ENCODE peak calls at places on chromosomes 5 and 9, in ten cellular contexts. Y is GM12891, K is endothelial cell of umbilical vein, P is transverse colon, H is SK-N-SH, J is K562, L is sigmoid colon, S is GM12878, F is stomach, U is breast epithelium. Q is an unnamed sample.

GRCh38 chr9:38067611-38067891 is 1.5 kb downstream of the SHB start:
- DNase-seq in Y (no peak), S (no peak), U (no peak), P (peak), K (no peak), J (no peak), H (peak), L (peak), F (peak), Q (no peak)

GRCh38 chr5:149024477-149024876 is 38.4 kb downstream of the SH3TC2 start:
- DNase-seq in S (no peak), P (no peak), Y (no peak), K (peak), H (no peak), F (no peak), L (no peak), J (no peak), U (no peak), Q (no peak)

GRCh38 chr5:146447734-146448380 is 724 bp downstream of the TCERG1 start:
- DNase-seq in F (no peak), S (no peak), P (peak), U (no peak), Y (no peak), L (no peak), K (peak), H (no peak), J (no peak), Q (peak)

GRCh38 chr5:56814361-56814962 is 887 bp upstream of the MAP3K1 start:
- DNase-seq in J (no peak), H (peak), F (peak), U (peak), S (no peak), Y (no peak), K (peak), L (no peak), P (peak), Q (no peak)

GRCh38 chr5:153813871-153814270 is 224.8 kb downstream of the FAM114A2 start:
- DNase-seq in S (no peak), J (no peak), P (no peak), Y (no peak), H (no peak), F (no peak), K (no peak), L (no peak), U (no peak), Q (no peak)

GRCh38 chr9:93600504-93600903 is 24.1 kb downstream of the PHF2 start:
- DNase-seq in Y (no peak), H (no peak), S (no peak), F (no peak), U (no peak), J (no peak), K (no peak), P (peak), L (no peak), Q (no peak)

GRCh38 chr9:125993423-125993935 is 246.3 kb downstream of the PBX3 start:
- DNase-seq in Y (no peak), L (peak), K (no peak), J (no peak), U (no peak), S (no peak), P (no peak), F (no peak), H (peak), Q (no peak)

GRCh38 chr5:160165137-160166068 is 46.2 kb upstream of the PWWP2A start:
- DNase-seq in F (peak), H (peak), J (peak), U (peak), K (peak), P (peak), Y (no peak), L (peak), S (no peak), Q (no peak)

GRCh38 chr5:157821822-157822622 is 36.9 kb downstream of the CLINT1 start:
- DNase-seq in L (no peak), H (no peak), Y (no peak), S (no peak), F (no peak), K (no peak), J (no peak), P (no peak), U (no peak), Q (no peak)

GRCh38 chr5:107794731-107795130 is 124.0 kb upstream of the EFNA5 start:
- DNase-seq in J (no peak), H (no peak), P (no peak), U (no peak), L (no peak), Y (no peak), K (no peak), S (no peak), F (no peak), Q (no peak)

GRCh38 chr9:112997236-112997941 is 14.6 kb downstream of the ZNF883 start:
- DNase-seq in P (no peak), U (no peak), Y (no peak), K (no peak), J (no peak), S (no peak), F (no peak), L (no peak), H (no peak), Q (no peak)

GRCh38 chr9:133334161-133334560 is 1.8 kb downstream of the SURF6 start:
- DNase-seq in S (no peak), J (no peak), H (no peak), Y (no peak), K (no peak), F (peak), L (peak), U (no peak), P (peak), Q (peak)

GRCh38 chr5:1668141-1668721 is 131.4 kb downstream of the MRPL36 start:
- DNase-seq in P (no peak), H (peak), F (no peak), U (peak), Y (no peak), K (no peak), S (no peak), J (peak), L (no peak), Q (no peak)

GRCh38 chr5:165805756-165806155 is 2300.3 kb downstream of the MAT2B start:
- DNase-seq in K (no peak), Y (no peak), F (no peak), S (no peak), J (no peak), L (no peak), P (no peak), H (no peak), U (no peak), Q (no peak)

GRCh38 chr9:74497750-74498615 is 848 bp downstream of the RORB start:
- DNase-seq in J (no peak), Y (peak), K (peak), P (no peak), F (no peak), H (peak), U (no peak), L (no peak), S (no peak), Q (no peak)

GRCh38 chr9:79768199-79768598 is 196.4 kb downstream of the TLE4 start:
- DNase-seq in F (no peak), H (peak), P (no peak), J (no peak), U (no peak), S (no peak), L (no peak), K (no peak), Y (no peak), Q (no peak)

GRCh38 chr9:88802533-88802932 is 188.7 kb upstream of the S1PR3 start:
- DNase-seq in S (no peak), K (no peak), J (no peak), P (no peak), L (no peak), F (no peak), U (no peak), Y (no peak), H (no peak), Q (no peak)

GRCh38 chr5:151775025-151775606 is 3.4 kb downstream of the G3BP1 start:
- DNase-seq in U (no peak), S (no peak), P (no peak), F (no peak), Y (no peak), L (no peak), K (no peak), H (no peak), J (no peak), Q (no peak)

GRCh38 chr9:108412755-108413154 is 443.0 kb downstream of the ACTL7B start:
- DNase-seq in L (no peak), J (no peak), F (no peak), H (no peak), K (no peak), P (no peak), S (no peak), U (no peak), Y (no peak), Q (no peak)

GRCh38 chr5:93099902-93100347 is 481.1 kb downstream of the NR2F1-AS1 start:
- DNase-seq in H (no peak), P (no peak), K (no peak), Y (no peak), J (no peak), U (no peak), F (no peak), L (no peak), S (no peak), Q (no peak)

GRCh38 chr5:180208038-180208434 is 975 bp downstream of the RASGEF1C start:
- DNase-seq in U (no peak), J (no peak), K (no peak), L (no peak), S (no peak), P (no peak), H (no peak), F (no peak), Y (no peak), Q (no peak)

GRCh38 chr9:107087256-107087655 is 195.8 kb upstream of the RAD23B start:
- DNase-seq in P (no peak), J (no peak), H (no peak), K (no peak), S (no peak), F (no peak), Y (no peak), U (no peak), L (no peak), Q (no peak)

GRCh38 chr5:33509036-33509435 is 68.3 kb downstream of the TARS1 start:
- DNase-seq in U (no peak), F (no peak), L (no peak), K (no peak), H (no peak), Y (no peak), S (no peak), J (no peak), P (no peak), Q (no peak)

GRCh38 chr5:147791181-147791580 is 8.7 kb upstream of the JAKMIP2 start:
- DNase-seq in H (no peak), F (no peak), P (no peak), K (no peak), S (no peak), Y (no peak), U (no peak), J (no peak), L (no peak), Q (no peak)

GRCh38 chr5:147784596-147784995 is 2.1 kb upstream of the JAKMIP2 start:
- DNase-seq in L (no peak), H (no peak), F (no peak), S (no peak), Y (no peak), K (no peak), P (no peak), U (no peak), J (no peak), Q (no peak)

GRCh38 chr5:147786115-147786514 is 3.6 kb upstream of the JAKMIP2 start:
- DNase-seq in L (no peak), U (no peak), J (no peak), S (no peak), K (no peak), P (no peak), H (no peak), Y (no peak), F (no peak), Q (no peak)

GRCh38 chr5:147788023-147788422 is 5.5 kb upstream of the JAKMIP2 start:
- DNase-seq in S (no peak), U (no peak), P (no peak), H (no peak), F (no peak), Y (no peak), J (no peak), L (no peak), K (no peak), Q (no peak)

DNA sequence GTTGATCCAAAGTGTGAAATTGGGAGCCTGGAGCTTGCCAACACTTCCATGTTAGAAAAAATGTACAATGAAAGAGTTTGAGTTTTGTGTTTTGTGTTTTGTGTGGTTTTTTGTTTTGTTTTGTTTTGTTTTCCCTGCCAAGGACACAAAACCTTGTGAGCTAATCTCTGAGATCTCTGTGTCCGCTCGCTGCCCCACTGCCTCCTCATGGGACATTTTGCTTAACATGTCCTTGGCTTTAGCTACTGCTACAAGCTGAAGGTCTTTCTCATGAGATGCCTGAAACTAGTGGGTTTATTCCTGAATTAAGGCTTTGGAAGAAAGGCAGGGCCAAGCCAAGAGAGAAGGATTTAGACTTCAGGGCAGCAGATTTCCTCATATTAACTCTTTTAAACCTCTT is 7.3 kb upstream of the JAKMIP2 start:
- DNase-seq in K (no peak), L (no peak), S (no peak), J (no peak), P (no peak), U (no peak), F (no peak), H (no peak), Y (no peak), Q (no peak)
- TF ChIP-seq POLR2AphosphoS5 in K (no peak), L (no peak), S (no peak), J (no peak), P (no peak), U (no peak), F (no peak), H (no peak), Y (no peak), Q (no peak)

DNA sequence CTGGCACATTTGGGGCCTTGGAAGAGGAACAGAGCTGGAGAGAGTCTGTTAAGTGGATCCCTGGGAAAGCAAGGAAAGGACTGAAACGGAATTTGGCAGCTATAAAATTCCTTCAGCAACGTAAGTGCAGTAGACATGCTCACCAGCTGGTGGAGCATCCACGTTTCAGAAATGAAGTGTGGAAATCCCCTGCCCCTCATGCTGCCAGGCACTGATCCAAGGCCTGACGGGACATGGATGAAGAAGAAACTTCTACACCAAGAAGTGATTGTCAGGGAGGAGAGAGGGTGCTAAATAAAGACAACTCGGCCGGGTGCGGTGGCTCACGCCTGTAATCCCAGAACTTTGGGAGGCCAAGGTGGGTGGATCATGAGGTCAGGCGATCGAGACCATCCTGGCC is 209.3 kb downstream of the ROR2 start:
- DNase-seq in L (peak), F (no peak), P (peak), U (no peak), S (no peak), K (no peak), J (no peak), H (no peak), Y (no peak), Q (no peak)
- TF ChIP-seq POLR2AphosphoS5 in L (peak), F (no peak), P (peak), U (no peak), S (no peak), K (no peak), J (no peak), H (no peak), Y (no peak), Q (no peak)

DNA sequence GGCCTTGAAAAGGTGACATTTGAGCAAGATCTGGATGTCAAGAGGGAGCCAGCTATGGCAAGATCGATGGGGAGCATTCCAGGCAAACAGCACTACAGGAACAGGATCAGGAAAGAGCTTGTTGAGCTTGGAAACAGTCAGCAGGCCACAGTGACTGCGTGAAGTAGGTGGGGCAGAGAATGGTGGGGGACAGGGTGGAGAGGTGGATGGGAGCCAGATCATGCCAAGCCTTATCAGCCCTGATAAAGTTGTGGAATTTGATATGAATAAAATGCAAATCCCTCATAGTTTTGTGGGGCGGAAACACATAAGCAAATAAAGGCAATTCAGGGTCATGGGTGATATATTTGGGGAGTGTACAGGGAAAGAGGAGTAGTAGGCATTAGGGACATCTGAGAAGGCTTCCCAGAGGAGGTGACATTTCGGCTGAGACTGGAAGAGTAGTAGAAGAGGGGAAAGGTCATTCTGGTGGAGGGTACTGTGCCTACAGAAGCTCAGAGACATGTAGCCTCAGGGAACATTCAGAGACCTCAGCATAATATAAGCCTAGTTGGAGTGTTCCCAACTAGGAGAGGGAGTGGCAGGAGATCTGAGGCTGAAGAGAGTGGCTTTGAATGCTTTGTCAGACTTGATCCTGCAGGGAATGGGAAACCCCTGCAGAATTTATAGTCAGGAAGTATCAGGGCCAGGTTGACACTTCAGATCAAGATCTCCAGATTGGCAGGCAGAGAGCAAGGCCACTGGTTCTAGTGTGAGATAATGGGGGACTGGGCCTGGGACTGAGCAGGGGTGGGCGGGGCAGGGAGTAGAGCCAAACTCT is 9.7 kb upstream of the CYSTM1 start:
- DNase-seq in P (peak), Y (no peak), H (no peak), K (peak), S (no peak), J (peak), F (peak), U (no peak), L (no peak), Q (no peak)
- TF ChIP-seq POLR2AphosphoS5 in P (no peak), Y (no peak), H (no peak), K (no peak), S (no peak), J (no peak), F (peak), U (no peak), L (no peak), Q (no peak)

DNA sequence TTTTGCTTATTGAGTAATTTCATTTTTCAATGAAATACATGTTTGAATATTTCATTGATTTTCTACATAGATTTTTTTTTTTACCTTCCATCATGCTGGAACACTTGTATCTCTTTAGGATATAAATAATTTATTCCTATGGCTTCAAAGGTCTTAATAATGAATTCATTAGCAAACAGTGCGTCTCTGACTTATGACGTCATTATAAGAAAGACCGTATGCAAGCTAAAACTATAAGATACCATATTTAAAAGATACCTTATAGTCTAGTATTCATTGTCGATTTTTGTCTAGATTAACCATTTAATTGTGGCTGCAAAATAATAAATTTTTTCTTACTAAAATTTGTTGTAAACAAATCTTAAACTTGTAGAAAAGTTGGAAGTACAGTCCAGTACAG is 187.7 kb upstream of the CHD1 start:
- DNase-seq in P (no peak), F (no peak), J (no peak), U (no peak), L (no peak), H (no peak), Y (no peak), S (no peak), K (no peak), Q (no peak)
- TF ChIP-seq POLR2AphosphoS5 in P (no peak), F (no peak), J (no peak), U (no peak), L (no peak), H (no peak), Y (no peak), S (no peak), K (no peak), Q (no peak)

GRCh38 chr9:3941758-3942157 is 358.1 kb downstream of the GLIS3 start:
- DNase-seq in J (no peak), F (no peak), U (no peak), S (no peak), Y (no peak), K (no peak), H (no peak), L (no peak), P (no peak), Q (no peak)

GRCh38 chr9:3939820-3940219 is 360.0 kb downstream of the GLIS3 start:
- DNase-seq in K (no peak), J (no peak), F (no peak), U (no peak), S (no peak), H (no peak), Y (no peak), L (no peak), P (no peak), Q (no peak)

GRCh38 chr9:3931996-3932906 is 367.6 kb downstream of the GLIS3 start:
- DNase-seq in U (no peak), F (no peak), Y (no peak), H (no peak), K (no peak), J (no peak), S (no peak), P (no peak), L (no peak), Q (no peak)

GRCh38 chr9:3931058-3931457 is 368.8 kb downstream of the GLIS3 start:
- DNase-seq in J (no peak), P (no peak), Y (no peak), K (no peak), L (no peak), U (no peak), S (no peak), F (no peak), H (no peak), Q (no peak)

DNA sequence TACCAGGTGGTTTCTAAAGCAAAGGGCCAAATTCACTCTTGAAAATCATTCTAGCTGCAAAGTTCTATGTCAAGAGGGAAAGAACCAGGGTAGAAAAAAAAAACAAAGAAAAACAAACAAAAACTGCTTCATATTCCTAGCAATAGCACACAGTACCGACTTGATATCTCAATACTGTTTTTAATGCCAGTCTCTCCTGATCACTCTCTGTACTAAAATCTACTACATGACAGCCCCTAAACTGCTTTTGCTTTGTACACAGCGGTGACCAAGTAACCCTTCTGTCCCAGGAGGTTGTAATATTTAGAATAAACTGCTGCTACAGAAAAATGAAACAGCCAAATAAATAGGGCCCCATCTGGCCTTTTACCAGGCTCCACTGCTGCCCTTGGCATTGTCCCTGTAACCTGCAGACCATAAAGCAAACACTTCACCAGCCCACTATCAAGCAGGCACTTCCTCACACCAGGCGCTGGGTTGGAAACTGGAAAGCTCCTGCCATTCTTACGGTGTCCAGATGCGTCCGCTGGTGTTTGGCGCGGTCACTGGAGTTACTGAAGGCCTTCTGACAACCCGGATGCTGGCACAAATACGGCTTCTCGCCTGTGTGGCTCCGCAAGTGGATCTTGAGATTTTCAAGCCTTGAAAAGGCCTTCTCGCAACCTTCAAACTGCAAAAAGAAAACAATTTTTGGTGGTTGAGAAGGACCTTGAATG is 363.2 kb downstream of the GLIS3 start:
- DNase-seq in L (no peak), P (no peak), K (peak), U (no peak), J (no peak), H (peak), F (peak), S (no peak), Y (no peak), Q (no peak)
- TF ChIP-seq POLR2AphosphoS5 in L (no peak), P (no peak), K (no peak), U (no peak), J (no peak), H (no peak), F (no peak), S (no peak), Y (no peak), Q (no peak)